ENCODE peak calls at places on chromosomes 1 and 21, in four cellular contexts. A is stomach, O is WERI-Rb-1, S is AG04449. V is an unnamed sample.

GRCh38 chr1:208115924-208116614 is 128.1 kb downstream of the PLXNA2 start:
- DNase-seq in A (no peak), S (no peak), O (peak; percentile 67), V (no peak)

GRCh38 chr21:35738342-35738961 is 321.9 kb downstream of the SETD4 start:
- DNase-seq in A (no peak), S (no peak), O (no peak), V (no peak)

GRCh38 chr1:48873944-48874343 is 97.3 kb upstream of the BEND5 start:
- DNase-seq in O (peak; percentile 11), A (no peak), S (no peak), V (no peak)

GRCh38 chr1:89757532-89757931 is 63.3 kb upstream of the LRRC8D start:
- DNase-seq in S (no peak), A (no peak), O (no peak), V (no peak)

GRCh38 chr1:95133687-95134086 is 16.5 kb downstream of the TLCD4 start:
- DNase-seq in S (no peak), A (no peak), O (no peak), V (no peak)

GRCh38 chr1:150477733-150478132 is 9.5 kb upstream of the TARS2 start:
- DNase-seq in O (no peak), S (peak; percentile 19), A (no peak), V (peak; percentile 20)

GRCh38 chr1:107474877-107475612 is 334.2 kb downstream of the NTNG1 start:
- DNase-seq in O (no peak), S (peak; percentile 12), A (no peak), V (no peak)

GRCh38 chr1:236079703-236080245 is 14.9 kb upstream of the NID1 start:
- DNase-seq in S (no peak), O (no peak), A (no peak), V (no peak)

GRCh38 chr1:184059887-184060286 is 8.4 kb downstream of the TSEN15 start:
- DNase-seq in O (no peak), A (no peak), S (no peak), V (no peak)

GRCh38 chr1:93692451-93692861 is 10.8 kb upstream of the BCAR3 start:
- DNase-seq in A (no peak), S (no peak), O (no peak), V (no peak)

GRCh38 chr1:243890576-243890975 is 40.5 kb upstream of the AKT3 start:
- DNase-seq in O (no peak), S (peak; percentile 65), A (no peak), V (no peak)

GRCh38 chr1:214808845-214809460 is 206.0 kb downstream of the CENPF start:
- DNase-seq in A (no peak), S (no peak), O (peak; percentile 11), V (peak; percentile 48)

GRCh38 chr1:240258910-240259309 is 167.2 kb downstream of the FMN2 start:
- DNase-seq in O (no peak), S (peak; percentile 77), A (no peak), V (no peak)

GRCh38 chr1:215156232-215156631 is 73.7 kb downstream of the KCNK2 start:
- DNase-seq in A (no peak), O (no peak), S (no peak), V (no peak)

GRCh38 chr1:109933856-109934711 is 23.4 kb downstream of the CSF1 start:
- DNase-seq in A (peak; percentile 29), S (no peak), O (no peak), V (peak; percentile 39)

GRCh38 chr1:161115132-161115711 is 2.6 kb downstream of the PFDN2 start:
- DNase-seq in S (no peak), O (no peak), A (no peak), V (peak; percentile 65)

GRCh38 chr1:63487336-63488065 is 35.5 kb downstream of the ITGB3BP start:
- DNase-seq in O (no peak), A (no peak), S (no peak), V (no peak)

GRCh38 chr1:43919906-43920305 is 13.7 kb upstream of the ARTN start:
- DNase-seq in A (no peak), S (no peak), O (no peak), V (no peak)

GRCh38 chr1:6969106-6969505 is 183.9 kb downstream of the CAMTA1 start:
- DNase-seq in S (no peak), O (no peak), A (no peak), V (no peak)

GRCh38 chr1:201214461-201214860 is 23.8 kb downstream of the IGFN1 start:
- DNase-seq in S (no peak), A (peak; percentile 7), O (peak; percentile 70), V (no peak)

GRCh38 chr1:88877382-88877825 is 14.0 kb downstream of the GTF2B start:
- DNase-seq in S (no peak), A (no peak), O (no peak), V (no peak)

GRCh38 chr21:45549670-45550463 is 7.6 kb upstream of the SLC19A1 start:
- DNase-seq in S (no peak), O (peak; percentile 29), A (no peak), V (no peak)
- TF ChIP-seq CTCF in S (no peak), O (peak; percentile 27), A (no peak), V (no peak)

GRCh38 chr1:224434447-224435317 is at the start of gene WDR26:
- DNase-seq in S (no peak), A (peak; percentile 84), O (peak; percentile 70), V (peak; percentile 79)
- TF ChIP-seq CTCF in S (peak; percentile 39), A (peak; percentile 7), O (peak; percentile 13), V (no peak)

GRCh38 chr1:33430751-33431593 is at the start of gene PHC2:
- DNase-seq in O (peak; percentile 98), A (peak; percentile 98), S (no peak), V (peak; percentile 98)
- TF ChIP-seq CTCF in O (no peak), A (no peak), S (peak; percentile 43), V (no peak)

GRCh38 chr1:198553017-198553416 is 12.5 kb upstream of the ATP6V1G3 start:
- DNase-seq in S (no peak), O (no peak), A (no peak), V (no peak)
- TF ChIP-seq CTCF in S (no peak), O (no peak), A (no peak), V (no peak)

DNA sequence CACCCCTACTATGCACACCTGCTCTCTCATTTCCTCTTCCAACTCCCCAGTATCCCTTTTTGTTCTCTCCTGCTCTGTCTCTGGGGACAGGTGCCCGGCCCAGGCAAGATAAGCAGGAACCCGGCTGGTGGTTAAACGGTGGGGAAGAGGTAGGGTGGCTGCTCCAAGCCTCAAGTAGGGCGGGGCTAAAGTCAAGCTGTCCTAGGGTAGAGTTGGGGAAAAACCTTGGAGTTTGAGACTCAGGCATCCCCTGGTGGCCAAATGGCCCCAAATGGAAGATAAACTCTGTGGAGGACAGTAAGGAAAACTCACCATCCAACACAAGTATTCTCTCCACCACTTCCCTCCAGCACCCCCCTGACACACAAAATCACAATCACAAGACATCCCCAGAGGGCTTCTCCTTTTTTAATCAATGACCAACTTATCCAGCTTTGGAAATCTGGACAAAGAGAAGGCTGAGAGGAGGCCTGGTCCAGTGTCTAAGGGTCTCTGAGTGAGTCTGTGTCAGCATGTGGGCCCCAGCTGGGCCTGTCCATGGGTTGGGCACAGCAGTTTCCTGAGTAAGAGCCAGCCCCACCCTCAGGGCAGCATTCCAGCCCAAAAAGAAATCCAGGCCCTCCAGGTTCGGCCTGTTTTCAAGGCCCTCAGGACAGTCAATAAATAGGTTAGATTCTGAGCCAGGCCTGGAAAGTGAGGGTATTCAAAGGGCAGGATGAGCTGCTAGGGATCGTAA is 9.8 kb downstream of the POMGNT1 start:
- DNase-seq in O (no peak), A (peak; percentile 61), S (no peak), V (no peak)
- TF ChIP-seq CTCF in O (no peak), A (no peak), S (no peak), V (no peak)

GRCh38 chr1:42692941-42693340 is 10.7 kb downstream of the YBX1 start:
- DNase-seq in S (no peak), O (no peak), A (no peak), V (no peak)

GRCh38 chr1:42692461-42692860 is 10.2 kb downstream of the YBX1 start:
- DNase-seq in S (no peak), O (no peak), A (no peak), V (peak; percentile 33)

GRCh38 chr1:42691157-42691498 is 8.9 kb downstream of the YBX1 start:
- DNase-seq in S (no peak), O (no peak), A (no peak), V (no peak)

GRCh38 chr1:42689912-42690311 is 7.7 kb downstream of the YBX1 start:
- DNase-seq in S (no peak), A (no peak), O (no peak), V (no peak)

GRCh38 chr1:42690477-42691156 is 8.4 kb downstream of the YBX1 start:
- DNase-seq in S (no peak), A (no peak), O (no peak), V (no peak)
- TF ChIP-seq CTCF in S (no peak), A (peak; percentile 21), O (no peak), V (no peak)

GRCh38 chr21:34362670-34363069 is 1.1 kb upstream of the KCNE2 start:
- DNase-seq in A (no peak), O (no peak), S (no peak), V (no peak)

GRCh38 chr21:34358866-34359265 is 4.9 kb upstream of the KCNE2 start:
- DNase-seq in S (no peak), A (no peak), O (no peak), V (no peak)

GRCh38 chr21:34357889-34358288 is 5.9 kb upstream of the KCNE2 start:
- DNase-seq in A (no peak), S (no peak), O (no peak), V (no peak)

GRCh38 chr21:34362136-34362444 is 1.7 kb upstream of the KCNE2 start:
- DNase-seq in A (no peak), S (no peak), O (no peak), V (no peak)

GRCh38 chr21:34360488-34361241 is 3.1 kb upstream of the KCNE2 start:
- DNase-seq in O (peak; percentile 15), A (no peak), S (no peak), V (no peak)
- TF ChIP-seq CTCF in O (peak; percentile 31), A (no peak), S (no peak), V (no peak)

GRCh38 chr1:8464987-8465386 is 147.1 kb downstream of the SLC45A1 start:
- DNase-seq in S (no peak), A (no peak), O (no peak), V (no peak)
- TF ChIP-seq CTCF in S (no peak), A (no peak), O (no peak), V (no peak)

GRCh38 chr1:47624531-47624930 is 186.7 kb downstream of the FOXD2 start:
- DNase-seq in S (no peak), A (peak; percentile 59), O (peak; percentile 64), V (no peak)
- TF ChIP-seq CTCF in S (no peak), A (peak; percentile 68), O (peak; percentile 72), V (no peak)

DNA sequence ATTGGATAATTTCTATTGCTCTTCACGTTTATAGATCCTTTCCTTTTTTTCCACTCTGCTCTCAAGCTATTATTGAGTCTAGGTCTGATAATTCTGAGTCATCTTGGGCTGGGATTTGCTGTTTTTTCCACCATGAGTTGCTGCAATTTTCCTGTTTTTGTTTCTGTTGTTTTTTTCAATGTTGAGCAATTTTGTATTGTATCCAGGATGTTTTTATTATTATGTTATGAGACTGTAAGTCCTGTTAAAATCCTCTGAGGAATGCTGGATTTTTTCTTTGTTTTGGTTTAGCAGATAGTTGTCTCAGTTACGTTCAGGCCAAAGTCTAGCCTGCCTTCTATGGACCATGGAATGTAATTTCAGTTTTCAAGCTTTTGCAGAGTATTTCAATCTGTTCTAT is 13.0 kb upstream of the SLC35A3 start:
- DNase-seq in O (no peak), S (no peak), A (no peak), V (no peak)
- TF ChIP-seq CTCF in O (no peak), S (no peak), A (no peak), V (no peak)